ENCODE peak calls at places on chromosomes 16 and 17, in eight cellular contexts. One of them, this sample, is unnamed.

GRCh38 chr16:70592106-70592571 is 54.2 kb upstream of the IL34 start:
- DNase-seq in stimulated activated CD4-positive, alpha-beta T cell treated with anti-CD3 and anti-CD28 coated beads, Interleukin-2, amount 100 ng/mL, for 24 hours: no peak
- DNase-seq in H54: no peak
- DNase-seq in stomach: no peak
- DNase-seq in NCI-H1417: no peak
- DNase-seq in fibroblast of lung: no peak
- DNase-seq in transverse colon: no peak
- DNase-seq in RKO: no peak
- DNase-seq in this sample: no peak

GRCh38 chr17:6496116-6496481 is 51.8 kb downstream of the PIMREG start:
- DNase-seq in stimulated activated CD4-positive, alpha-beta T cell treated with anti-CD3 and anti-CD28 coated beads, Interleukin-2, amount 100 ng/mL, for 24 hours: peak
- DNase-seq in H54: no peak
- DNase-seq in stomach: no peak
- DNase-seq in NCI-H1417: peak
- DNase-seq in fibroblast of lung: no peak
- DNase-seq in transverse colon: no peak
- DNase-seq in RKO: no peak
- DNase-seq in this sample: peak

GRCh38 chr17:72274632-72275031 is 153.8 kb downstream of the SOX9 start:
- DNase-seq in stimulated activated CD4-positive, alpha-beta T cell treated with anti-CD3 and anti-CD28 coated beads, Interleukin-2, amount 100 ng/mL, for 24 hours: no peak
- DNase-seq in H54: no peak
- DNase-seq in stomach: no peak
- DNase-seq in NCI-H1417: no peak
- DNase-seq in fibroblast of lung: no peak
- DNase-seq in transverse colon: no peak
- DNase-seq in RKO: no peak
- DNase-seq in this sample: no peak

GRCh38 chr17:16352303-16352837 is 899 bp downstream of the CENPV start:
- DNase-seq in stimulated activated CD4-positive, alpha-beta T cell treated with anti-CD3 and anti-CD28 coated beads, Interleukin-2, amount 100 ng/mL, for 24 hours: peak
- DNase-seq in H54: no peak
- DNase-seq in stomach: peak
- DNase-seq in NCI-H1417: peak
- DNase-seq in fibroblast of lung: peak
- DNase-seq in transverse colon: peak
- DNase-seq in RKO: peak
- DNase-seq in this sample: no peak

GRCh38 chr16:49740190-49740589 is 115.7 kb downstream of the ZNF423 start:
- DNase-seq in stimulated activated CD4-positive, alpha-beta T cell treated with anti-CD3 and anti-CD28 coated beads, Interleukin-2, amount 100 ng/mL, for 24 hours: no peak
- DNase-seq in H54: no peak
- DNase-seq in stomach: no peak
- DNase-seq in NCI-H1417: no peak
- DNase-seq in fibroblast of lung: no peak
- DNase-seq in transverse colon: no peak
- DNase-seq in RKO: no peak
- DNase-seq in this sample: no peak

GRCh38 chr17:45692661-45693060 is 91.5 kb upstream of the CRHR1 start:
- DNase-seq in stimulated activated CD4-positive, alpha-beta T cell treated with anti-CD3 and anti-CD28 coated beads, Interleukin-2, amount 100 ng/mL, for 24 hours: no peak
- DNase-seq in H54: no peak
- DNase-seq in stomach: no peak
- DNase-seq in NCI-H1417: no peak
- DNase-seq in fibroblast of lung: no peak
- DNase-seq in transverse colon: no peak
- DNase-seq in RKO: no peak
- DNase-seq in this sample: no peak

GRCh38 chr16:69861276-69862030 is 89.7 kb upstream of the CLEC18A start:
- DNase-seq in stimulated activated CD4-positive, alpha-beta T cell treated with anti-CD3 and anti-CD28 coated beads, Interleukin-2, amount 100 ng/mL, for 24 hours: no peak
- DNase-seq in H54: no peak
- DNase-seq in stomach: peak
- DNase-seq in NCI-H1417: peak
- DNase-seq in fibroblast of lung: peak
- DNase-seq in transverse colon: peak
- DNase-seq in RKO: no peak
- DNase-seq in this sample: no peak

GRCh38 chr16:11034005-11034404 is 89.6 kb downstream of the CLEC16A start:
- DNase-seq in stimulated activated CD4-positive, alpha-beta T cell treated with anti-CD3 and anti-CD28 coated beads, Interleukin-2, amount 100 ng/mL, for 24 hours: no peak
- DNase-seq in H54: no peak
- DNase-seq in stomach: no peak
- DNase-seq in NCI-H1417: no peak
- DNase-seq in fibroblast of lung: peak
- DNase-seq in transverse colon: no peak
- DNase-seq in RKO: no peak
- DNase-seq in this sample: no peak

GRCh38 chr16:67547423-67548264 is 14.7 kb upstream of the CTCF start:
- DNase-seq in stimulated activated CD4-positive, alpha-beta T cell treated with anti-CD3 and anti-CD28 coated beads, Interleukin-2, amount 100 ng/mL, for 24 hours: no peak
- DNase-seq in H54: no peak
- DNase-seq in stomach: no peak
- DNase-seq in NCI-H1417: peak
- DNase-seq in fibroblast of lung: no peak
- DNase-seq in transverse colon: peak
- DNase-seq in RKO: no peak
- DNase-seq in this sample: peak

GRCh38 chr17:2853722-2854580 is 57.7 kb downstream of the RAP1GAP2 start:
- DNase-seq in stimulated activated CD4-positive, alpha-beta T cell treated with anti-CD3 and anti-CD28 coated beads, Interleukin-2, amount 100 ng/mL, for 24 hours: peak
- DNase-seq in H54: peak
- DNase-seq in stomach: peak
- DNase-seq in NCI-H1417: peak
- DNase-seq in fibroblast of lung: peak
- DNase-seq in transverse colon: peak
- DNase-seq in RKO: peak
- DNase-seq in this sample: peak

GRCh38 chr17:58344047-58344790 is 7.8 kb downstream of the SUPT4H1 start:
- DNase-seq in stimulated activated CD4-positive, alpha-beta T cell treated with anti-CD3 and anti-CD28 coated beads, Interleukin-2, amount 100 ng/mL, for 24 hours: peak
- DNase-seq in H54: no peak
- DNase-seq in stomach: peak
- DNase-seq in NCI-H1417: no peak
- DNase-seq in fibroblast of lung: no peak
- DNase-seq in transverse colon: peak
- DNase-seq in RKO: no peak
- DNase-seq in this sample: peak

GRCh38 chr17:6853764-6854442 is 22.4 kb upstream of the TEKT1 start:
- DNase-seq in stimulated activated CD4-positive, alpha-beta T cell treated with anti-CD3 and anti-CD28 coated beads, Interleukin-2, amount 100 ng/mL, for 24 hours: peak
- DNase-seq in H54: no peak
- DNase-seq in stomach: no peak
- DNase-seq in NCI-H1417: no peak
- DNase-seq in fibroblast of lung: no peak
- DNase-seq in transverse colon: no peak
- DNase-seq in RKO: no peak
- DNase-seq in this sample: no peak

GRCh38 chr17:19497616-19498015 is 36.0 kb upstream of the SLC47A1 start:
- DNase-seq in stimulated activated CD4-positive, alpha-beta T cell treated with anti-CD3 and anti-CD28 coated beads, Interleukin-2, amount 100 ng/mL, for 24 hours: no peak
- DNase-seq in H54: no peak
- DNase-seq in stomach: no peak
- DNase-seq in NCI-H1417: no peak
- DNase-seq in fibroblast of lung: peak
- DNase-seq in transverse colon: no peak
- DNase-seq in RKO: no peak
- DNase-seq in this sample: no peak

GRCh38 chr17:78925662-78926555 is 722 bp upstream of the TIMP2 start:
- DNase-seq in stimulated activated CD4-positive, alpha-beta T cell treated with anti-CD3 and anti-CD28 coated beads, Interleukin-2, amount 100 ng/mL, for 24 hours: no peak
- DNase-seq in H54: peak
- DNase-seq in stomach: peak
- DNase-seq in NCI-H1417: no peak
- DNase-seq in fibroblast of lung: peak
- DNase-seq in transverse colon: peak
- DNase-seq in RKO: no peak
- DNase-seq in this sample: peak

GRCh38 chr16:86538196-86538780 is 16.7 kb downstream of the MTHFSD start:
- DNase-seq in stimulated activated CD4-positive, alpha-beta T cell treated with anti-CD3 and anti-CD28 coated beads, Interleukin-2, amount 100 ng/mL, for 24 hours: no peak
- DNase-seq in H54: no peak
- DNase-seq in stomach: no peak
- DNase-seq in NCI-H1417: no peak
- DNase-seq in fibroblast of lung: no peak
- DNase-seq in transverse colon: no peak
- DNase-seq in RKO: no peak
- DNase-seq in this sample: no peak

GRCh38 chr17:32490101-32490482 is 3.3 kb downstream of the CDK5R1 start:
- DNase-seq in stimulated activated CD4-positive, alpha-beta T cell treated with anti-CD3 and anti-CD28 coated beads, Interleukin-2, amount 100 ng/mL, for 24 hours: no peak
- DNase-seq in H54: no peak
- DNase-seq in stomach: no peak
- DNase-seq in NCI-H1417: peak
- DNase-seq in fibroblast of lung: no peak
- DNase-seq in transverse colon: no peak
- DNase-seq in RKO: no peak
- DNase-seq in this sample: no peak

GRCh38 chr16:54193656-54194007 is 93.0 kb downstream of the IRX3 start:
- DNase-seq in stimulated activated CD4-positive, alpha-beta T cell treated with anti-CD3 and anti-CD28 coated beads, Interleukin-2, amount 100 ng/mL, for 24 hours: peak
- DNase-seq in H54: peak
- DNase-seq in stomach: peak
- DNase-seq in NCI-H1417: peak
- DNase-seq in fibroblast of lung: peak
- DNase-seq in transverse colon: peak
- DNase-seq in RKO: peak
- DNase-seq in this sample: peak

GRCh38 chr17:20999044-20999573 is 43.7 kb downstream of the USP22 start:
- DNase-seq in stimulated activated CD4-positive, alpha-beta T cell treated with anti-CD3 and anti-CD28 coated beads, Interleukin-2, amount 100 ng/mL, for 24 hours: no peak
- DNase-seq in H54: no peak
- DNase-seq in stomach: no peak
- DNase-seq in NCI-H1417: no peak
- DNase-seq in fibroblast of lung: peak
- DNase-seq in transverse colon: no peak
- DNase-seq in RKO: no peak
- DNase-seq in this sample: no peak

GRCh38 chr17:73340093-73340596 is 28.3 kb upstream of the CDC42EP4 start:
- DNase-seq in stimulated activated CD4-positive, alpha-beta T cell treated with anti-CD3 and anti-CD28 coated beads, Interleukin-2, amount 100 ng/mL, for 24 hours: no peak
- DNase-seq in H54: peak
- DNase-seq in stomach: peak
- DNase-seq in NCI-H1417: no peak
- DNase-seq in fibroblast of lung: peak
- DNase-seq in transverse colon: peak
- DNase-seq in RKO: peak
- DNase-seq in this sample: no peak

GRCh38 chr17:36657763-36658490 is 56.5 kb downstream of the MRM1 start:
- DNase-seq in stimulated activated CD4-positive, alpha-beta T cell treated with anti-CD3 and anti-CD28 coated beads, Interleukin-2, amount 100 ng/mL, for 24 hours: peak
- DNase-seq in H54: no peak
- DNase-seq in stomach: peak
- DNase-seq in NCI-H1417: peak
- DNase-seq in fibroblast of lung: peak
- DNase-seq in transverse colon: peak
- DNase-seq in RKO: no peak
- DNase-seq in this sample: peak

GRCh38 chr17:80559688-80560290 is 15.2 kb downstream of the RPTOR start:
- DNase-seq in stimulated activated CD4-positive, alpha-beta T cell treated with anti-CD3 and anti-CD28 coated beads, Interleukin-2, amount 100 ng/mL, for 24 hours: no peak
- DNase-seq in H54: no peak
- DNase-seq in stomach: no peak
- DNase-seq in NCI-H1417: no peak
- DNase-seq in fibroblast of lung: peak
- DNase-seq in transverse colon: no peak
- DNase-seq in RKO: no peak
- DNase-seq in this sample: no peak

GRCh38 chr16:89343501-89344291 is 126.2 kb downstream of the ZNF778 start:
- DNase-seq in stimulated activated CD4-positive, alpha-beta T cell treated with anti-CD3 and anti-CD28 coated beads, Interleukin-2, amount 100 ng/mL, for 24 hours: no peak
- DNase-seq in H54: peak
- DNase-seq in stomach: no peak
- DNase-seq in NCI-H1417: peak
- DNase-seq in fibroblast of lung: peak
- DNase-seq in transverse colon: peak
- DNase-seq in RKO: no peak
- DNase-seq in this sample: peak

GRCh38 chr16:62205459-62205858 is 169.2 kb upstream of the CDH8 start:
- DNase-seq in stimulated activated CD4-positive, alpha-beta T cell treated with anti-CD3 and anti-CD28 coated beads, Interleukin-2, amount 100 ng/mL, for 24 hours: no peak
- DNase-seq in H54: no peak
- DNase-seq in stomach: no peak
- DNase-seq in NCI-H1417: no peak
- DNase-seq in fibroblast of lung: no peak
- DNase-seq in transverse colon: no peak
- DNase-seq in RKO: no peak
- DNase-seq in this sample: no peak

GRCh38 chr17:5769936-5770335 is 185.6 kb upstream of the NLRP1 start:
- DNase-seq in stimulated activated CD4-positive, alpha-beta T cell treated with anti-CD3 and anti-CD28 coated beads, Interleukin-2, amount 100 ng/mL, for 24 hours: no peak
- DNase-seq in H54: no peak
- DNase-seq in stomach: no peak
- DNase-seq in NCI-H1417: peak
- DNase-seq in fibroblast of lung: peak
- DNase-seq in transverse colon: no peak
- DNase-seq in RKO: no peak
- DNase-seq in this sample: no peak

GRCh38 chr16:3465911-3466584 is 22.6 kb downstream of the NAA60 start:
- DNase-seq in stimulated activated CD4-positive, alpha-beta T cell treated with anti-CD3 and anti-CD28 coated beads, Interleukin-2, amount 100 ng/mL, for 24 hours: no peak
- DNase-seq in H54: no peak
- DNase-seq in stomach: no peak
- DNase-seq in NCI-H1417: no peak
- DNase-seq in fibroblast of lung: no peak
- DNase-seq in transverse colon: no peak
- DNase-seq in RKO: no peak
- DNase-seq in this sample: no peak

GRCh38 chr17:915416-916201 is 64.0 kb downstream of the NXN start:
- DNase-seq in stimulated activated CD4-positive, alpha-beta T cell treated with anti-CD3 and anti-CD28 coated beads, Interleukin-2, amount 100 ng/mL, for 24 hours: no peak
- DNase-seq in H54: no peak
- DNase-seq in stomach: no peak
- DNase-seq in NCI-H1417: peak
- DNase-seq in fibroblast of lung: peak
- DNase-seq in transverse colon: no peak
- DNase-seq in RKO: no peak
- DNase-seq in this sample: no peak

GRCh38 chr17:64599187-64599676 is 62.9 kb downstream of the SMURF2 start:
- DNase-seq in stimulated activated CD4-positive, alpha-beta T cell treated with anti-CD3 and anti-CD28 coated beads, Interleukin-2, amount 100 ng/mL, for 24 hours: peak
- DNase-seq in H54: no peak
- DNase-seq in stomach: peak
- DNase-seq in NCI-H1417: no peak
- DNase-seq in fibroblast of lung: no peak
- DNase-seq in transverse colon: peak
- DNase-seq in RKO: no peak
- DNase-seq in this sample: no peak

GRCh38 chr16:85969591-85969990 is 70.6 kb downstream of the IRF8 start:
- DNase-seq in stimulated activated CD4-positive, alpha-beta T cell treated with anti-CD3 and anti-CD28 coated beads, Interleukin-2, amount 100 ng/mL, for 24 hours: no peak
- DNase-seq in H54: no peak
- DNase-seq in stomach: no peak
- DNase-seq in NCI-H1417: no peak
- DNase-seq in fibroblast of lung: peak
- DNase-seq in transverse colon: no peak
- DNase-seq in RKO: no peak
- DNase-seq in this sample: no peak

GRCh38 chr17:34645636-34646035 is 66.3 kb downstream of the TMEM132E start:
- DNase-seq in stimulated activated CD4-positive, alpha-beta T cell treated with anti-CD3 and anti-CD28 coated beads, Interleukin-2, amount 100 ng/mL, for 24 hours: no peak
- DNase-seq in H54: no peak
- DNase-seq in stomach: no peak
- DNase-seq in NCI-H1417: peak
- DNase-seq in fibroblast of lung: no peak
- DNase-seq in transverse colon: no peak
- DNase-seq in RKO: no peak
- DNase-seq in this sample: no peak

GRCh38 chr17:36777118-36777517 is 160.2 kb upstream of the LHX1 start:
- DNase-seq in stimulated activated CD4-positive, alpha-beta T cell treated with anti-CD3 and anti-CD28 coated beads, Interleukin-2, amount 100 ng/mL, for 24 hours: no peak
- DNase-seq in H54: no peak
- DNase-seq in stomach: no peak
- DNase-seq in NCI-H1417: no peak
- DNase-seq in fibroblast of lung: peak
- DNase-seq in transverse colon: no peak
- DNase-seq in RKO: peak
- DNase-seq in this sample: no peak

This sample was measured in left colon.